ENCODE peak calls at places on chromosomes 12 and 14, in seven cellular contexts. Q, K, J, T, M, R and C are unnamed samples.

GRCh38 chr12:53190108-53190729 is 9.5 kb upstream of the CSAD start:
- DNase-seq in Q (no peak), K (peak; percentile 79), J (no peak), T (peak; percentile 53), M (peak; percentile 44), R (peak; percentile 59), C (peak; percentile 79)

GRCh38 chr12:62805517-62805916 is 129.4 kb downstream of the PPM1H start:
- DNase-seq in Q (no peak), K (no peak), J (no peak), T (no peak), M (no peak), R (no peak), C (no peak)

GRCh38 chr14:69985456-69985855 is 106.2 kb downstream of the SMOC1 start:
- DNase-seq in Q (no peak), K (no peak), J (no peak), T (no peak), M (no peak), R (peak; percentile 87), C (no peak)

GRCh38 chr12:59904874-59905521 is 309.2 kb downstream of the SLC16A7 start:
- DNase-seq in Q (no peak), K (no peak), J (no peak), T (peak; percentile 18), M (no peak), R (peak; percentile 74), C (no peak)

GRCh38 chr14:60561845-60562746 is 53.1 kb downstream of the SIX6 start:
- DNase-seq in Q (no peak), K (no peak), J (no peak), T (peak; percentile 79), M (peak; percentile 11), R (peak; percentile 82), C (no peak)

GRCh38 chr12:12646483-12647072 is 34.9 kb downstream of the CREBL2 start:
- DNase-seq in Q (no peak), K (no peak), J (no peak), T (no peak), M (no peak), R (no peak), C (no peak)

GRCh38 chr14:24913746-24914145 is 136.2 kb downstream of the STXBP6 start:
- DNase-seq in Q (no peak), K (no peak), J (no peak), T (no peak), M (no peak), R (no peak), C (no peak)

GRCh38 chr12:30806989-30807694 is 52.4 kb upstream of the CAPRIN2 start:
- DNase-seq in Q (no peak), K (no peak), J (no peak), T (peak; percentile 76), M (no peak), R (peak; percentile 76), C (no peak)

GRCh38 chr12:162467-163307 is 51.3 kb downstream of the SLC6A12 start:
- DNase-seq in Q (peak; percentile 22), K (no peak), J (no peak), T (no peak), M (no peak), R (no peak), C (no peak)

GRCh38 chr12:120939523-120939922 is 35.4 kb upstream of the SPPL3 start:
- DNase-seq in Q (no peak), K (no peak), J (no peak), T (no peak), M (no peak), R (no peak), C (no peak)

GRCh38 chr14:64788706-64789105 is 84.5 kb downstream of the PLEKHG3 start:
- DNase-seq in Q (no peak), K (no peak), J (no peak), T (no peak), M (no peak), R (peak; percentile 94), C (no peak)

GRCh38 chr12:1805441-1806081 is 14.8 kb upstream of the LRTM2 start:
- DNase-seq in Q (peak; percentile 48), K (peak; percentile 80), J (no peak), T (no peak), M (no peak), R (no peak), C (peak; percentile 65)

GRCh38 chr12:89983622-89984021 is 275.0 kb upstream of the ATP2B1 start:
- DNase-seq in Q (no peak), K (no peak), J (no peak), T (no peak), M (no peak), R (no peak), C (no peak)

GRCh38 chr12:27919671-27920235 is 52.8 kb downstream of the PTHLH start:
- DNase-seq in Q (no peak), K (no peak), J (no peak), T (no peak), M (no peak), R (no peak), C (no peak)

GRCh38 chr14:71320734-71321555 is 413.7 kb downstream of the PCNX1 start:
- DNase-seq in Q (peak; percentile 91), K (peak; percentile 95), J (peak; percentile 20), T (peak; percentile 86), M (peak; percentile 67), R (peak; percentile 69), C (peak; percentile 69)

GRCh38 chr14:104749111-104749649 is 3.8 kb upstream of the SIVA1 start:
- DNase-seq in Q (peak; percentile 91), K (no peak), J (peak; percentile 52), T (no peak), M (peak; percentile 68), R (peak; percentile 58), C (no peak)

GRCh38 chr12:131055596-131056233 is 102.0 kb downstream of the ADGRD1 start:
- DNase-seq in Q (no peak), K (no peak), J (no peak), T (no peak), M (no peak), R (no peak), C (no peak)

GRCh38 chr12:131053567-131053966 is 99.9 kb downstream of the ADGRD1 start:
- DNase-seq in Q (no peak), K (no peak), J (no peak), T (no peak), M (no peak), R (no peak), C (no peak)

GRCh38 chr12:131054345-131055092 is 100.8 kb downstream of the ADGRD1 start:
- DNase-seq in Q (peak; percentile 26), K (no peak), J (no peak), T (no peak), M (no peak), R (no peak), C (peak; percentile 66)

GRCh38 chr12:131056626-131057025 is 102.9 kb downstream of the ADGRD1 start:
- DNase-seq in Q (peak; percentile 35), K (no peak), J (peak; percentile 10), T (no peak), M (no peak), R (no peak), C (peak; percentile 20)

GRCh38 chr12:131055093-131055465 is 101.4 kb downstream of the ADGRD1 start:
- DNase-seq in Q (no peak), K (no peak), J (no peak), T (no peak), M (no peak), R (no peak), C (peak; percentile 12)
- H3K27ac ChIP-seq in Q (no peak overlapping the region), K (no peak overlapping the region), J (no peak overlapping the region), T (no peak overlapping the region), M (no peak overlapping the region), R (no peak overlapping the region), C (no peak overlapping the region)

GRCh38 chr14:77181603-77182437 is at the start of gene TMEM63C:
- DNase-seq in Q (peak; percentile 87), K (peak; percentile 80), J (no peak), T (peak; percentile 84), M (peak; percentile 85), R (no peak), C (no peak)
- H3K27ac ChIP-seq in Q (no peak within 1 kb of the TSS), K (no peak within 1 kb of the TSS), J (no peak within 1 kb of the TSS), T (no peak within 1 kb of the TSS), M (peak within 1 kb of the TSS; percentile 34), R (no peak within 1 kb of the TSS), C (no peak within 1 kb of the TSS)

GRCh38 chr12:69000540-69001243 is 67.7 kb upstream of the CPM start:
- DNase-seq in Q (no peak), K (no peak), J (no peak), T (no peak), M (no peak), R (peak; percentile 70), C (no peak)

GRCh38 chr12:68998036-68998435 is 65.1 kb upstream of the CPM start:
- DNase-seq in Q (no peak), K (no peak), J (no peak), T (no peak), M (no peak), R (no peak), C (no peak)

GRCh38 chr12:69002969-69003368 is 70.0 kb upstream of the CPM start:
- DNase-seq in Q (no peak), K (no peak), J (no peak), T (no peak), M (no peak), R (peak; percentile 25), C (no peak)

GRCh38 chr12:69000069-69000468 is 67.1 kb upstream of the CPM start:
- DNase-seq in Q (no peak), K (no peak), J (no peak), T (no peak), M (no peak), R (no peak), C (no peak)
- H3K27ac ChIP-seq in Q (no peak overlapping the region), K (no peak overlapping the region), J (no peak overlapping the region), T (no peak overlapping the region), M (no peak overlapping the region), R (no peak overlapping the region), C (no peak overlapping the region)

GRCh38 chr14:74302634-74303569 is at the start of gene ABCD4:
- DNase-seq in Q (peak; percentile 97), K (peak; percentile 94), J (peak; percentile 89), T (peak; percentile 95), M (peak; percentile 96), R (peak; percentile 87), C (peak; percentile 96)

GRCh38 chr14:74302160-74302628 is 540 bp downstream of the ABCD4 start:
- DNase-seq in Q (no peak), K (no peak), J (no peak), T (peak; percentile 44), M (no peak), R (peak; percentile 56), C (no peak)

GRCh38 chr14:74301594-74302159 is 1.1 kb downstream of the ABCD4 start:
- DNase-seq in Q (peak; percentile 7), K (no peak), J (no peak), T (no peak), M (no peak), R (no peak), C (no peak)

GRCh38 chr14:74296037-74296467 is 6.7 kb downstream of the ABCD4 start:
- DNase-seq in Q (peak; percentile 31), K (no peak), J (no peak), T (no peak), M (no peak), R (no peak), C (no peak)

GRCh38 chr14:74299061-74299545 is 3.6 kb downstream of the ABCD4 start:
- DNase-seq in Q (peak; percentile 61), K (no peak), J (no peak), T (no peak), M (no peak), R (peak; percentile 34), C (no peak)
- H3K27ac ChIP-seq in Q (peak overlapping the region; percentile 71), K (peak overlapping the region; percentile 44), J (no peak overlapping the region), T (no peak overlapping the region), M (peak overlapping the region; percentile 29), R (no peak overlapping the region), C (peak overlapping the region; percentile 22)

DNA sequence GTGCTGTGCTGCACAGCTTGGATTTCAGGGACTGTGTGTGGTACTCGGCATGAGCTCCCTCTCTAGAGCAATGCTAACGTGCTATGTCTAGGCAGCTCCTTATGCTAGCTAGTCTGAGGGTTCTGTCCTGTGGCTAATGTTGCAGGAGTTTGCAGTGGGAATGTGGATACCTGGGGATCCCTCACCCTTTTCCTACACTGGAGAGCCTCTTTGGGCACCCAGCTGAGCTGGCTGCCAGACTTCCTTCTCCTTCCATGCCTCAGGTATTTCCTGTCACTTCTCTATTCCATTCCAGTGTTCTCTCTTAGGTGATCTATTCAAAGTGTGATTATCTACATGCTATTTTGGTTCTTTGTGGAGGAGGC is 64.9 kb downstream of the FBXO33 start:
- DNase-seq in Q (no peak), K (no peak), J (no peak), T (peak; percentile 13), M (no peak), R (no peak), C (no peak)
- H3K27ac ChIP-seq in Q (no peak overlapping the region), K (no peak overlapping the region), J (no peak overlapping the region), T (peak overlapping the region; percentile 41), M (no peak overlapping the region), R (no peak overlapping the region), C (no peak overlapping the region)